ENCODE peak calls at places on chromosomes 16 and 17, in eight cellular contexts. One of them, this sample, is unnamed.

GRCh38 chr16:81657224-81657623 is 121.9 kb upstream of the PLCG2 start:
- DNase-seq in CD4-positive, alpha-beta memory T cell: no peak
- DNase-seq in PC-3: no peak
- DNase-seq in mucosa of descending colon: no peak
- DNase-seq in stomach: no peak
- DNase-seq in GM23248: no peak
- DNase-seq in lower lobe of right lung: no peak
- DNase-seq in left lung: no peak
- DNase-seq in this sample: no peak

GRCh38 chr17:14843086-14843795 is 421.9 kb downstream of the PMP22 start:
- DNase-seq in CD4-positive, alpha-beta memory T cell: no peak
- DNase-seq in PC-3: no peak
- DNase-seq in mucosa of descending colon: no peak
- DNase-seq in stomach: no peak
- DNase-seq in GM23248: no peak
- DNase-seq in lower lobe of right lung: no peak
- DNase-seq in left lung: no peak
- DNase-seq in this sample: no peak

GRCh38 chr17:78458739-78459335 is 80.4 kb downstream of the PGS1 start:
- DNase-seq in CD4-positive, alpha-beta memory T cell: no peak
- DNase-seq in PC-3: no peak
- DNase-seq in mucosa of descending colon: no peak
- DNase-seq in stomach: no peak
- DNase-seq in GM23248: no peak
- DNase-seq in lower lobe of right lung: no peak
- DNase-seq in left lung: peak; percentile 73
- DNase-seq in this sample: no peak

GRCh38 chr16:87276091-87276561 is 41.1 kb downstream of the C16orf95 start:
- DNase-seq in CD4-positive, alpha-beta memory T cell: no peak
- DNase-seq in PC-3: no peak
- DNase-seq in mucosa of descending colon: no peak
- DNase-seq in stomach: no peak
- DNase-seq in GM23248: no peak
- DNase-seq in lower lobe of right lung: no peak
- DNase-seq in left lung: no peak
- DNase-seq in this sample: no peak

GRCh38 chr16:68289621-68290329 is 21.0 kb downstream of the SLC7A6OS start:
- DNase-seq in CD4-positive, alpha-beta memory T cell: peak; percentile 59
- DNase-seq in PC-3: no peak
- DNase-seq in mucosa of descending colon: no peak
- DNase-seq in stomach: no peak
- DNase-seq in GM23248: peak; percentile 54
- DNase-seq in lower lobe of right lung: no peak
- DNase-seq in left lung: no peak
- DNase-seq in this sample: no peak

GRCh38 chr16:13995194-13995593 is 75.2 kb downstream of the ERCC4 start:
- DNase-seq in CD4-positive, alpha-beta memory T cell: no peak
- DNase-seq in PC-3: no peak
- DNase-seq in mucosa of descending colon: no peak
- DNase-seq in stomach: no peak
- DNase-seq in GM23248: no peak
- DNase-seq in lower lobe of right lung: no peak
- DNase-seq in left lung: no peak
- DNase-seq in this sample: no peak

GRCh38 chr16:67025151-67025550 is 3.8 kb upstream of the CBFB start:
- DNase-seq in CD4-positive, alpha-beta memory T cell: no peak
- DNase-seq in PC-3: no peak
- DNase-seq in mucosa of descending colon: no peak
- DNase-seq in stomach: no peak
- DNase-seq in GM23248: no peak
- DNase-seq in lower lobe of right lung: no peak
- DNase-seq in left lung: no peak
- DNase-seq in this sample: no peak

GRCh38 chr17:21680366-21680765 is 12.0 kb upstream of the KCNJ18 start:
- DNase-seq in CD4-positive, alpha-beta memory T cell: no peak
- DNase-seq in PC-3: no peak
- DNase-seq in mucosa of descending colon: no peak
- DNase-seq in stomach: no peak
- DNase-seq in GM23248: no peak
- DNase-seq in lower lobe of right lung: no peak
- DNase-seq in left lung: peak; percentile 85
- DNase-seq in this sample: no peak

GRCh38 chr17:4446326-4447051 is 12.7 kb downstream of the SPNS3 start:
- DNase-seq in CD4-positive, alpha-beta memory T cell: no peak
- DNase-seq in PC-3: no peak
- DNase-seq in mucosa of descending colon: no peak
- DNase-seq in stomach: no peak
- DNase-seq in GM23248: no peak
- DNase-seq in lower lobe of right lung: no peak
- DNase-seq in left lung: no peak
- DNase-seq in this sample: no peak

GRCh38 chr17:72599891-72600290 is 479.1 kb downstream of the SOX9 start:
- DNase-seq in CD4-positive, alpha-beta memory T cell: no peak
- DNase-seq in PC-3: no peak
- DNase-seq in mucosa of descending colon: no peak
- DNase-seq in stomach: no peak
- DNase-seq in GM23248: no peak
- DNase-seq in lower lobe of right lung: no peak
- DNase-seq in left lung: no peak
- DNase-seq in this sample: no peak
- H3K4me3 ChIP-seq in CD4-positive, alpha-beta memory T cell: no peak overlapping the region
- H3K4me3 ChIP-seq in PC-3: no peak overlapping the region
- H3K4me3 ChIP-seq in mucosa of descending colon: no peak overlapping the region
- H3K4me3 ChIP-seq in stomach: no peak overlapping the region
- H3K4me3 ChIP-seq in GM23248: no peak overlapping the region
- H3K4me3 ChIP-seq in lower lobe of right lung: no peak overlapping the region
- H3K4me3 ChIP-seq in left lung: no peak overlapping the region
- H3K4me3 ChIP-seq in this sample: no peak overlapping the region

GRCh38 chr17:51496378-51496777 is 236.0 kb downstream of the UTP18 start:
- DNase-seq in CD4-positive, alpha-beta memory T cell: no peak
- DNase-seq in PC-3: no peak
- DNase-seq in mucosa of descending colon: no peak
- DNase-seq in stomach: no peak
- DNase-seq in GM23248: no peak
- DNase-seq in lower lobe of right lung: no peak
- DNase-seq in left lung: no peak
- DNase-seq in this sample: no peak

GRCh38 chr17:51505450-51505849 is 245.1 kb downstream of the UTP18 start:
- DNase-seq in CD4-positive, alpha-beta memory T cell: no peak
- DNase-seq in PC-3: no peak
- DNase-seq in mucosa of descending colon: no peak
- DNase-seq in stomach: no peak
- DNase-seq in GM23248: no peak
- DNase-seq in lower lobe of right lung: no peak
- DNase-seq in left lung: no peak
- DNase-seq in this sample: no peak

GRCh38 chr17:51499906-51500305 is 239.6 kb downstream of the UTP18 start:
- DNase-seq in CD4-positive, alpha-beta memory T cell: no peak
- DNase-seq in PC-3: no peak
- DNase-seq in mucosa of descending colon: no peak
- DNase-seq in stomach: no peak
- DNase-seq in GM23248: no peak
- DNase-seq in lower lobe of right lung: no peak
- DNase-seq in left lung: no peak
- DNase-seq in this sample: no peak

DNA sequence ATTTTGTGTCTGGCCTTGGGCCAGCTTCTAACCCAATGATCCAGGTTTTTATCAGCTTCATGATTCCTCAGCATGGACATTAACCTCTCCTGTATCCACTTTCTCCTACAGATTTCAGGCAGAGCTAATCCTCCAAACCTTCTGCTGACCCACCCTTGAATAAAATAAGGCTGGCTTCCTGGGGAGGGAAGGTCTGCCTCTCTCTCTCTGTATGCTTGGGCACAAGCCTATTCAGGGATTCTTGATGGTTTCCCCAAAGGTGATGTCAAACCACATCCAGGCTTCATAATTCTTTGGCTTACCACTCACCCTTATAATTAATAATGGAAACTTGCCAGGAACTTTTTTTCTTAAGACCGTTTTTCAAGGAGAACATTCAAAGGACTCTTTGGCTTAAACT is 240.1 kb downstream of the UTP18 start:
- DNase-seq in CD4-positive, alpha-beta memory T cell: no peak
- DNase-seq in PC-3: no peak
- DNase-seq in mucosa of descending colon: no peak
- DNase-seq in stomach: no peak
- DNase-seq in GM23248: no peak
- DNase-seq in lower lobe of right lung: no peak
- DNase-seq in left lung: no peak
- DNase-seq in this sample: no peak
- H3K36me3 ChIP-seq in CD4-positive, alpha-beta memory T cell: no peaks in the 10 kb centered on the region
- H3K36me3 ChIP-seq in PC-3: no peaks in the 10 kb centered on the region
- H3K36me3 ChIP-seq in mucosa of descending colon: no peaks in the 10 kb centered on the region
- H3K36me3 ChIP-seq in stomach: no peaks in the 10 kb centered on the region
- H3K36me3 ChIP-seq in GM23248: no peaks in the 10 kb centered on the region
- H3K36me3 ChIP-seq in lower lobe of right lung: no peaks in the 10 kb centered on the region
- H3K36me3 ChIP-seq in left lung: no peaks in the 10 kb centered on the region
- H3K36me3 ChIP-seq in this sample: no peaks in the 10 kb centered on the region

DNA sequence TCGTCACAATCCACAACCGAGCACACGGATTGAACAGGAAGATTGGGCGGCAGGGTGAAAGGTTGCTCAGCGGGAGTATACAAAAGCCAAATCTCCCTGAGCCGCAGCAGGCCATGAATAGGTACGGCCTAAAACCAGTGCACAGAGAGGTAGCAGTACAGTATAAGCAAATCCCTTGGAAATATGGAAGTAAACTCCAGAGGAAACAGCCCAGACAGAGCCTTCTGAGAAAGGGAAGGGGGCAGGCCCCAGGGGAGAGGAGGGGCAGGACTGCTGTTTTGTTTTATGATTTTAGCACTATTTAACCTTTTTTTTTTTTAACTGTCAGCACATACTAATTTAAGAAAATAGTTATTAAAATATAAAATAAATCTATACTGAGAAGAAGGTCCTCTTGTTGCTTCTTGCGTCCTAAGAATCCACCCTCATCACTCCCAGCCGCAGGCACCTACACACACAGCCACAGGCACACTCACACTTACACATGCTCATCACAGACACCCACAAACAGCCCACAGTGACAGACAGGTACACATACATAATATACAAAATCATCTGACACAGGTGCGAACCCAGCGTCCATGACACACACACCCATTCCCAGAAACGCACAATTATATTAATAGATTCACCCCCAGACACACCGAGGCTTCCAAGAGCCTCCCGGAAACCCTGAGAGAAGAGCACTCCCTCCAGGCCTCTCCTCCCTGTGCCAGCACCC is 12.9 kb downstream of the PLXDC1 start:
- DNase-seq in CD4-positive, alpha-beta memory T cell: no peak
- DNase-seq in PC-3: no peak
- DNase-seq in mucosa of descending colon: no peak
- DNase-seq in stomach: no peak
- DNase-seq in GM23248: no peak
- DNase-seq in lower lobe of right lung: no peak
- DNase-seq in left lung: no peak
- DNase-seq in this sample: no peak
- H3K4me3 ChIP-seq in CD4-positive, alpha-beta memory T cell: no peak overlapping the region
- H3K4me3 ChIP-seq in PC-3: no peak overlapping the region
- H3K4me3 ChIP-seq in mucosa of descending colon: no peak overlapping the region
- H3K4me3 ChIP-seq in stomach: no peak overlapping the region
- H3K4me3 ChIP-seq in GM23248: peak overlapping the region; percentile 14
- H3K4me3 ChIP-seq in lower lobe of right lung: no peak overlapping the region
- H3K4me3 ChIP-seq in left lung: no peak overlapping the region
- H3K4me3 ChIP-seq in this sample: no peak overlapping the region

GRCh38 chr17:37564252-37564651 is 45.0 kb downstream of the SYNRG start:
- DNase-seq in CD4-positive, alpha-beta memory T cell: no peak
- DNase-seq in PC-3: no peak
- DNase-seq in mucosa of descending colon: no peak
- DNase-seq in stomach: no peak
- DNase-seq in GM23248: peak; percentile 17
- DNase-seq in lower lobe of right lung: no peak
- DNase-seq in left lung: no peak
- DNase-seq in this sample: no peak
- H3K36me3 ChIP-seq in CD4-positive, alpha-beta memory T cell: peaks cover 60% of the 10 kb centered on the region
- H3K36me3 ChIP-seq in PC-3: peaks cover 15% of the 10 kb centered on the region
- H3K36me3 ChIP-seq in mucosa of descending colon: peaks cover 6% of the 10 kb centered on the region
- H3K36me3 ChIP-seq in stomach: peaks cover 86% of the 10 kb centered on the region
- H3K36me3 ChIP-seq in GM23248: peaks cover 46% of the 10 kb centered on the region
- H3K36me3 ChIP-seq in lower lobe of right lung: peaks cover 81% of the 10 kb centered on the region
- H3K36me3 ChIP-seq in left lung: no peaks in the 10 kb centered on the region
- H3K36me3 ChIP-seq in this sample: peaks cover 74% of the 10 kb centered on the region

This sample was measured in effector memory CD4-positive, alpha-beta T cell.